ENCODE peak calls at places on chromosomes 6 and 20, in five cellular contexts. T is T-helper 2 cell, O is EL, X is endothelial cell, M is NCI-H1092 treated with DMSO at 0.1 percent for 48 hours. D is an unnamed sample.

GRCh38 chr20:9389321-9389720 is 125.1 kb upstream of the LAMP5 start:
- DNase-seq in T (no peak), M (no peak), O (no peak), X (no peak), D (no peak)

GRCh38 chr20:46787986-46788762 is 78.7 kb downstream of the SLC2A10 start:
- DNase-seq in M (no peak), O (no peak), X (no peak), T (no peak), D (no peak)

GRCh38 chr6:19866900-19867627 is 29.9 kb downstream of the ID4 start:
- DNase-seq in O (peak; percentile 62), M (no peak), T (no peak), X (no peak), D (no peak)

GRCh38 chr6:31365864-31366263 is 8.9 kb upstream of the HLA-B start:
- DNase-seq in M (no peak), T (no peak), X (no peak), O (no peak), D (no peak)

GRCh38 chr6:133026705-133027104 is 212.3 kb downstream of the RPS12 start:
- DNase-seq in X (no peak), T (no peak), O (no peak), M (no peak), D (no peak)

GRCh38 chr6:136757150-136757549 is 35.1 kb downstream of the MAP3K5 start:
- DNase-seq in X (no peak), T (no peak), O (no peak), M (no peak), D (no peak)

GRCh38 chr6:159074120-159074684 is 29.4 kb upstream of the TAGAP start:
- DNase-seq in O (no peak), T (no peak), M (no peak), X (peak; percentile 34), D (no peak)

GRCh38 chr20:8720089-8720488 is 348.8 kb upstream of the PLCB4 start:
- DNase-seq in X (no peak), M (no peak), T (no peak), O (no peak), D (no peak)

GRCh38 chr20:43936371-43936770 is 21.7 kb downstream of the TOX2 start:
- DNase-seq in O (no peak), X (no peak), T (no peak), M (no peak), D (no peak)

GRCh38 chr20:44896583-44896982 is 11.1 kb downstream of the YWHAB start:
- DNase-seq in X (no peak), T (no peak), O (peak; percentile 15), M (no peak), D (no peak)

GRCh38 chr6:23505021-23505420 is 621.0 kb upstream of the NRSN1 start:
- DNase-seq in O (no peak), M (no peak), X (no peak), T (no peak), D (no peak)

GRCh38 chr6:168648730-168649129 is 207.7 kb downstream of the SMOC2 start:
- DNase-seq in M (no peak), X (no peak), O (no peak), T (no peak), D (no peak)

GRCh38 chr6:111748247-111748647 is 125.0 kb downstream of the FYN start:
- DNase-seq in M (no peak), T (no peak), O (no peak), X (no peak), D (no peak)

GRCh38 chr6:80210618-80211017 is 104.1 kb downstream of the BCKDHB start:
- DNase-seq in O (no peak), M (no peak), X (no peak), T (no peak), D (peak; percentile 5)

GRCh38 chr6:1578293-1578745 is 31.4 kb upstream of the FOXC1 start:
- DNase-seq in T (no peak), M (no peak), X (no peak), O (peak; percentile 12), D (no peak)

GRCh38 chr6:158457616-158458278 is 102.1 kb upstream of the TMEM181 start:
- DNase-seq in T (no peak), M (no peak), X (no peak), O (peak; percentile 38), D (no peak)

GRCh38 chr20:61440548-61441055 is 188.5 kb downstream of the CDH4 start:
- DNase-seq in O (no peak), M (no peak), T (no peak), X (no peak), D (no peak)

GRCh38 chr6:52435345-52435744 is 15.2 kb downstream of the EFHC1 start:
- DNase-seq in O (no peak), X (no peak), M (no peak), T (no peak), D (no peak)

GRCh38 chr6:110041830-110042229 is 63.7 kb downstream of the GPR6 start:
- DNase-seq in M (no peak), X (peak; percentile 1), T (no peak), O (no peak), D (no peak)

D was measured in iPS DF 6.9.